ENCODE peak calls at places on chromosome 5, in nine cellular contexts. I is progenitor cell of endocrine pancreas, B is mesothelial cell of epicardium, N is GM10248, Q is kidney epithelial cell, H is tibial nerve, C is thoracic aorta, T is IMR-90, Z is H1. E is an unnamed sample.

GRCh38 chr5:104247260-104247659 is 684.7 kb upstream of the NUDT12 start:
- DNase-seq in I (no peak), B (no peak), N (no peak), Q (no peak), H (no peak), C (no peak), T (no peak), Z (no peak), E (no peak)

GRCh38 chr5:120396186-120396585 is 67.9 kb upstream of the PRR16 start:
- DNase-seq in I (no peak), B (no peak), N (no peak), Q (no peak), H (no peak), C (no peak), T (peak; percentile 74), Z (no peak), E (no peak)

GRCh38 chr5:170278611-170279500 is 18.7 kb downstream of the LCP2 start:
- DNase-seq in I (no peak), B (no peak), N (peak; percentile 82), Q (no peak), H (no peak), C (no peak), T (no peak), Z (no peak), E (no peak)

GRCh38 chr5:138903113-138903789 is 28.1 kb upstream of the LRRTM2 start:
- DNase-seq in I (no peak), B (no peak), N (no peak), Q (no peak), H (no peak), C (no peak), T (peak; percentile 78), Z (no peak), E (no peak)

GRCh38 chr5:7686794-7687193 is 164.1 kb downstream of the CFAP90 start:
- DNase-seq in I (no peak), B (no peak), N (no peak), Q (no peak), H (no peak), C (no peak), T (no peak), Z (no peak), E (no peak)

GRCh38 chr5:7492371-7492770 is 96.4 kb downstream of the ADCY2 start:
- DNase-seq in I (no peak), B (no peak), N (no peak), Q (no peak), H (no peak), C (no peak), T (no peak), Z (no peak), E (no peak)

GRCh38 chr5:77213601-77214000 is 3.1 kb downstream of the PDE8B start:
- DNase-seq in I (no peak), B (no peak), N (no peak), Q (no peak), H (no peak), C (no peak), T (no peak), Z (no peak), E (no peak)

GRCh38 chr5:126339215-126339805 is 83.9 kb upstream of the GRAMD2B start:
- DNase-seq in I (peak; percentile 18), B (no peak), N (peak; percentile 43), Q (no peak), H (no peak), C (peak; percentile 29), T (peak; percentile 75), Z (no peak), E (no peak)

GRCh38 chr5:69032009-69032408 is 61.8 kb upstream of the SLC30A5 start:
- DNase-seq in I (no peak), B (no peak), N (no peak), Q (no peak), H (no peak), C (no peak), T (no peak), Z (no peak), E (no peak)

GRCh38 chr5:152689275-152689711 is 284.2 kb upstream of the NMUR2 start:
- DNase-seq in I (no peak), B (no peak), N (no peak), Q (peak; percentile 38), H (no peak), C (no peak), T (no peak), Z (no peak), E (no peak)

GRCh38 chr5:60701317-60701988 is 1.5 kb upstream of the DEPDC1B start:
- DNase-seq in I (no peak), B (no peak), N (no peak), Q (peak; percentile 21), H (no peak), C (no peak), T (no peak), Z (no peak), E (no peak)

GRCh38 chr5:127389616-127390015 is 99.0 kb downstream of the MEGF10 start:
- DNase-seq in I (no peak), B (no peak), N (no peak), Q (no peak), H (no peak), C (no peak), T (no peak), Z (no peak), E (no peak)

GRCh38 chr5:81750308-81751008 is 439 bp downstream of the SSBP2 start:
- DNase-seq in I (no peak), B (peak; percentile 25), N (peak; percentile 36), Q (no peak), H (no peak), C (no peak), T (no peak), Z (no peak), E (peak; percentile 84)

GRCh38 chr5:7876867-7877266 is 7.9 kb downstream of the MTRR start:
- DNase-seq in I (no peak), B (no peak), N (no peak), Q (peak; percentile 26), H (no peak), C (no peak), T (peak; percentile 75), Z (no peak), E (no peak)

GRCh38 chr5:155872801-155873200 is 454.2 kb upstream of the SGCD start:
- DNase-seq in I (no peak), B (no peak), N (no peak), Q (no peak), H (no peak), C (no peak), T (peak; percentile 3), Z (no peak), E (no peak)

GRCh38 chr5:99900302-99900811 is 634.8 kb upstream of the FAM174A start:
- DNase-seq in I (no peak), B (no peak), N (no peak), Q (peak; percentile 76), H (no peak), C (no peak), T (no peak), Z (no peak), E (no peak)

GRCh38 chr5:20368581-20368980 is 380.6 kb upstream of the CDH18 start:
- DNase-seq in I (no peak), B (no peak), N (no peak), Q (no peak), H (no peak), C (no peak), T (no peak), Z (no peak), E (no peak)

GRCh38 chr5:118311103-118311502 is 677.2 kb downstream of the DTWD2 start:
- DNase-seq in I (no peak), B (no peak), N (no peak), Q (no peak), H (no peak), C (no peak), T (no peak), Z (no peak), E (no peak)

GRCh38 chr5:128202320-128202719 is 118.8 kb downstream of the SLC12A2 start:
- DNase-seq in I (no peak), B (no peak), N (no peak), Q (no peak), H (no peak), C (no peak), T (no peak), Z (no peak), E (no peak)

GRCh38 chr5:126490167-126490937 is 67.1 kb downstream of the GRAMD2B start:
- DNase-seq in I (no peak), B (no peak), N (no peak), Q (no peak), H (peak; percentile 40), C (no peak), T (no peak), Z (no peak), E (no peak)

DNA sequence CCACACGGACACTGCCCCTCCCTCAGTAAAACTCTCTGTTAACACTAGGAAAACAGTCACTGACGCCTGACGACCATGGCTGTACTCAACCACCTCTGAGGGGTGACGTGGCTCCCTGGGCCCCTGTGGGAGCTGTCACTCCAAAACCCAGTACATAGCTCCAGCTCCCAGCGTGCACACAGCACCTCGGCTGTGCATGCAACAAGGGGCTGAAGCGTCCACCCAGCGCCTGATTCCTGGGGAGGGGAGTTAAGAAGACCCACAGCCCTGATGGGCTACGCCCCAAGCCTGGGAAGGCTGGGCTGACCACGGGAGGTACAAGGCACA is 36.3 kb downstream of the SLC12A7 start:
- DNase-seq in I (no peak), B (no peak), N (no peak), Q (no peak), H (no peak), C (no peak), T (no peak), Z (no peak), E (no peak)
- TF ChIP-seq CTCF in I (no peak), B (no peak), N (no peak), Q (no peak), H (no peak), C (no peak), T (no peak), Z (no peak), E (no peak)

DNA sequence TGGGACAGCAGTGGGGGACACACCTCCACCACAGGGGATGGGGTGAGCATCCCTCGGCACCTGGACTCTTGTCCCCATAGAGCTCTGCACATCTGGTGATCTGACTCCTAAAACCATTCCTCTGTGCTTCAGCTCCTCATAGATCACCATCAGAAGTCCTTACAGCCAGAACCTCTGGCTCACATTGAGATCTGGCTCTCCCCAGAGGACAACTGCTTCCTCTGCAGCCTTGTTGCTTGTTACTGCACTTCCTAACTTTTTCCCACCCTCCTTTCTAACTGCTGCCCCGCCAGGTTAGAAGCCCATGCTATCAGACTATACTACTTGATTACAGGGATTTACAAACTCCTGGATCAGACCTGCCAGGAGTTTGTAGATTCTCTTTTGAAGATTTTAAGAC is 64.5 kb downstream of the ARSB start:
- DNase-seq in I (no peak), B (no peak), N (no peak), Q (no peak), H (no peak), C (no peak), T (peak; percentile 71), Z (no peak), E (no peak)
- TF ChIP-seq CTCF in I (peak; percentile 45), B (no peak), N (peak; percentile 45), Q (peak; percentile 12), H (peak; percentile 18), C (peak; percentile 22), T (peak; percentile 55), Z (peak; percentile 22), E (peak; percentile 77)

GRCh38 chr5:147558826-147559225 is 49.0 kb upstream of the DPYSL3 start:
- DNase-seq in I (no peak), B (no peak), N (peak; percentile 18), Q (no peak), H (peak; percentile 42), C (peak; percentile 34), T (peak; percentile 81), Z (peak; percentile 74), E (no peak)
- TF ChIP-seq CTCF in I (peak; percentile 42), B (peak; percentile 65), N (peak; percentile 26), Q (peak; percentile 78), H (peak; percentile 66), C (peak; percentile 70), T (peak; percentile 92), Z (peak; percentile 59), E (peak; percentile 85)

GRCh38 chr5:112707187-112708179 is 30.2 kb upstream of the APC start:
- DNase-seq in I (peak; percentile 97), B (peak; percentile 96), N (peak; percentile 98), Q (peak; percentile 96), H (peak; percentile 90), C (peak; percentile 92), T (peak; percentile 98), Z (peak; percentile 92), E (peak; percentile 99)
- TF ChIP-seq CTCF in I (peak; percentile 10), B (no peak), N (no peak), Q (no peak), H (peak; percentile 21), C (no peak), T (no peak), Z (no peak), E (peak; percentile 40)